ENCODE peak calls at places on chromosomes 1 and 21, in eight cellular contexts. Y is psoas muscle; O is choroid plexus epithelial cell; J is NCI-H2029; W is WTC11; U is naive thymus-derived CD4-positive, alpha-beta T cell; H is mucosa of gallbladder; K is activated CD4-positive, alpha-beta T cell treated with anti-CD3 and anti-CD28 coated beads for 4 hours. D is an unnamed sample.

GRCh38 chr1:14598498-14599172 is at the start of gene KAZN:
- DNase-seq in Y (no peak), O (no peak), J (no peak), W (peak; percentile 73), U (no peak), H (no peak), K (no peak), D (no peak)

GRCh38 chr1:68808351-68808750 is 311.5 kb upstream of the DEPDC1 start:
- DNase-seq in Y (no peak), O (peak; percentile 4), J (peak; percentile 2), W (no peak), U (no peak), H (no peak), K (no peak), D (no peak)

GRCh38 chr1:212628056-212628455 is 19.5 kb downstream of the ATF3 start:
- DNase-seq in Y (no peak), O (no peak), J (no peak), W (no peak), U (no peak), H (no peak), K (no peak), D (no peak)

GRCh38 chr1:151581946-151582345 is 29.9 kb upstream of the SNX27 start:
- DNase-seq in Y (no peak), O (no peak), J (no peak), W (no peak), U (no peak), H (no peak), K (no peak), D (no peak)

GRCh38 chr1:10836726-10837125 is 40.3 kb upstream of the CASZ1 start:
- DNase-seq in Y (no peak), O (no peak), J (no peak), W (peak; percentile 42), U (no peak), H (no peak), K (no peak), D (no peak)

GRCh38 chr21:32726742-32727477 is 903 bp downstream of the SYNJ1 start:
- DNase-seq in Y (no peak), O (peak; percentile 41), J (no peak), W (no peak), U (peak; percentile 25), H (no peak), K (peak; percentile 15), D (no peak)

GRCh38 chr1:27603320-27603961 is 503 bp downstream of the AHDC1 start:
- DNase-seq in Y (peak; percentile 79), O (no peak), J (peak; percentile 65), W (no peak), U (no peak), H (no peak), K (no peak), D (no peak)

GRCh38 chr1:99808391-99809115 is 41.6 kb upstream of the AGL start:
- DNase-seq in Y (no peak), O (peak; percentile 95), J (peak; percentile 88), W (no peak), U (peak; percentile 61), H (peak; percentile 49), K (peak; percentile 19), D (peak; percentile 73)

GRCh38 chr1:914253-914890 is 9.4 kb upstream of the SAMD11 start:
- DNase-seq in Y (peak; percentile 26), O (no peak), J (no peak), W (no peak), U (no peak), H (no peak), K (no peak), D (no peak)

GRCh38 chr21:33011462-33011861 is 14.3 kb upstream of the OLIG2 start:
- DNase-seq in Y (no peak), O (peak; percentile 56), J (peak; percentile 30), W (no peak), U (no peak), H (no peak), K (no peak), D (no peak)

GRCh38 chr21:35207322-35207721 is 158.2 kb upstream of the RUNX1 start:
- DNase-seq in Y (peak; percentile 46), O (no peak), J (no peak), W (no peak), U (no peak), H (no peak), K (no peak), D (no peak)

GRCh38 chr1:16920951-16921350 is 780 bp upstream of the CROCC start:
- DNase-seq in Y (peak; percentile 36), O (no peak), J (no peak), W (no peak), U (no peak), H (no peak), K (no peak), D (no peak)

GRCh38 chr1:93681549-93682412 is at the start of gene BCAR3:
- DNase-seq in Y (peak; percentile 85), O (peak; percentile 75), J (peak; percentile 75), W (peak; percentile 84), U (no peak), H (peak; percentile 49), K (no peak), D (peak; percentile 37)

GRCh38 chr1:27990920-27991537 is 31.3 kb downstream of the XKR8 start:
- DNase-seq in Y (no peak), O (peak; percentile 66), J (no peak), W (no peak), U (no peak), H (no peak), K (no peak), D (no peak)

GRCh38 chr1:48572632-48573258 is 100.7 kb upstream of the SPATA6 start:
- DNase-seq in Y (no peak), O (peak; percentile 70), J (peak; percentile 62), W (peak; percentile 87), U (no peak), H (peak; percentile 26), K (no peak), D (peak; percentile 84)

GRCh38 chr21:25625036-25625435 is 14.0 kb upstream of the JAM2 start:
- DNase-seq in Y (no peak), O (peak; percentile 46), J (no peak), W (no peak), U (no peak), H (no peak), K (no peak), D (no peak)

GRCh38 chr1:99696616-99697015 is 50.7 kb downstream of the PALMD start:
- DNase-seq in Y (no peak), O (no peak), J (no peak), W (no peak), U (no peak), H (no peak), K (no peak), D (no peak)

GRCh38 chr1:203271018-203271743 is 34.1 kb upstream of the BTG2 start:
- DNase-seq in Y (no peak), O (peak; percentile 91), J (no peak), W (peak; percentile 47), U (peak; percentile 79), H (peak; percentile 82), K (peak; percentile 72), D (no peak)

GRCh38 chr21:33327792-33328433 is 3.1 kb downstream of the IFNAR1 start:
- DNase-seq in Y (no peak), O (no peak), J (no peak), W (no peak), U (no peak), H (no peak), K (no peak), D (no peak)

GRCh38 chr1:234848972-234849641 is 239.1 kb upstream of the IRF2BP2 start:
- DNase-seq in Y (no peak), O (peak; percentile 62), J (no peak), W (no peak), U (no peak), H (no peak), K (no peak), D (no peak)

GRCh38 chr1:47895436-47895835 is 101.7 kb downstream of the TRABD2B start:
- DNase-seq in Y (no peak), O (no peak), J (no peak), W (no peak), U (no peak), H (no peak), K (no peak), D (no peak)

GRCh38 chr1:15214507-15214906 is 32.5 kb upstream of the FHAD1 start:
- DNase-seq in Y (peak; percentile 39), O (peak; percentile 93), J (no peak), W (no peak), U (no peak), H (peak; percentile 64), K (no peak), D (no peak)

GRCh38 chr1:174225499-174226204 is 66.3 kb downstream of the RABGAP1L start:
- DNase-seq in Y (no peak), O (no peak), J (no peak), W (no peak), U (no peak), H (no peak), K (no peak), D (no peak)

GRCh38 chr1:59332221-59332620 is 35.3 kb downstream of the FGGY start:
- DNase-seq in Y (no peak), O (no peak), J (no peak), W (no peak), U (no peak), H (no peak), K (no peak), D (no peak)

GRCh38 chr1:205812271-205812877 is 624 bp downstream of the SLC41A1 start:
- DNase-seq in Y (no peak), O (peak; percentile 16), J (no peak), W (peak; percentile 43), U (peak; percentile 17), H (no peak), K (no peak), D (no peak)

GRCh38 chr1:104073463-104073902 is 323.8 kb downstream of the AMY1C start:
- DNase-seq in Y (peak; percentile 37), O (no peak), J (peak; percentile 9), W (no peak), U (no peak), H (no peak), K (no peak), D (no peak)

GRCh38 chr1:42735477-42736105 is 4.4 kb downstream of the CLDN19 start:
- DNase-seq in Y (no peak), O (no peak), J (no peak), W (no peak), U (no peak), H (no peak), K (no peak), D (no peak)

GRCh38 chr1:209720826-209721225 is 16.2 kb downstream of the HSD11B1 start:
- DNase-seq in Y (no peak), O (no peak), J (no peak), W (no peak), U (no peak), H (no peak), K (no peak), D (no peak)

GRCh38 chr1:194512957-194513356 is 1326.5 kb upstream of the B3GALT2 start:
- DNase-seq in Y (no peak), O (no peak), J (no peak), W (no peak), U (no peak), H (no peak), K (no peak), D (no peak)

GRCh38 chr1:201268604-201269151 is 14.6 kb upstream of the PKP1 start:
- DNase-seq in Y (peak; percentile 68), O (peak; percentile 51), J (no peak), W (no peak), U (no peak), H (peak; percentile 67), K (no peak), D (no peak)

GRCh38 chr1:27563407-27564263 is 40.3 kb downstream of the AHDC1 start:
- DNase-seq in Y (peak; percentile 89), O (peak; percentile 40), J (no peak), W (no peak), U (no peak), H (peak; percentile 82), K (no peak), D (no peak)

GRCh38 chr21:37564924-37565529 is 198.5 kb downstream of the DYRK1A start:
- DNase-seq in Y (peak; percentile 58), O (peak; percentile 51), J (peak; percentile 42), W (peak; percentile 23), U (no peak), H (peak; percentile 14), K (no peak), D (peak; percentile 67)

GRCh38 chr1:221101792-221102191 is 222.5 kb downstream of the HLX start:
- DNase-seq in Y (no peak), O (peak; percentile 34), J (no peak), W (no peak), U (no peak), H (no peak), K (no peak), D (no peak)

GRCh38 chr1:151970641-151971040 is 23.0 kb downstream of the S100A10 start:
- DNase-seq in Y (no peak), O (no peak), J (no peak), W (no peak), U (no peak), H (no peak), K (no peak), D (no peak)